ENCODE peak calls at places on chromosomes 16 and 17, in six cellular contexts. P, D, M, O, T and Q are unnamed samples.

GRCh38 chr17:564526-564925 is 150.1 kb downstream of the VPS53 start:
- DNase-seq in P (no peak), D (no peak), M (no peak), O (no peak), T (no peak), Q (no peak)

GRCh38 chr17:77363821-77364361 is 223.1 kb downstream of the SEC14L1 start:
- DNase-seq in P (no peak), D (no peak), M (no peak), O (no peak), T (peak), Q (no peak)

GRCh38 chr17:12928736-12929135 is 89.1 kb downstream of the ELAC2 start:
- DNase-seq in P (no peak), D (peak), M (no peak), O (no peak), T (no peak), Q (no peak)

GRCh38 chr16:66188786-66189725 is 177.4 kb upstream of the CDH5 start:
- DNase-seq in P (no peak), D (no peak), M (no peak), O (no peak), T (peak), Q (no peak)

GRCh38 chr17:66716236-66717026 is 118.5 kb upstream of the CACNG5 start:
- DNase-seq in P (no peak), D (no peak), M (peak), O (no peak), T (peak), Q (no peak)

GRCh38 chr17:4648741-4649140 is 7.3 kb upstream of the ALOX15 start:
- DNase-seq in P (no peak), D (no peak), M (peak), O (no peak), T (peak), Q (no peak)

GRCh38 chr17:32813021-32813420 is 63.9 kb downstream of the MYO1D start:
- DNase-seq in P (no peak), D (no peak), M (no peak), O (no peak), T (no peak), Q (no peak)

GRCh38 chr16:67529639-67530012 is 997 bp downstream of the RIPOR1 start:
- DNase-seq in P (no peak), D (no peak), M (no peak), O (no peak), T (no peak), Q (no peak)

GRCh38 chr17:44122825-44123355 is 551 bp downstream of the HDAC5 start:
- DNase-seq in P (no peak), D (no peak), M (no peak), O (no peak), T (no peak), Q (peak)